ENCODE peak calls at places on chromosome X, in four cellular contexts. B is stimulated activated CD4-positive, alpha-beta T cell treated with anti-CD3 and anti-CD28 coated beads, Interleukin-2, amount 100 ng/mL, for 48 hours; D is central memory CD4-positive, alpha-beta T cell; X is A172. S is an unnamed sample.

GRCh38 chrX:1361275-1361674 is 24.7 kb downstream of the IL3RA start:
- DNase-seq in X (peak; percentile 57), D (no peak), B (no peak), S (no peak)

GRCh38 chrX:107025538-107025937 is 25.5 kb upstream of the MORC4 start:
- DNase-seq in D (peak; percentile 1), B (no peak), X (no peak), S (no peak)

GRCh38 chrX:136768469-136769084 is 12.2 kb downstream of the ARHGEF6 start:
- DNase-seq in X (peak; percentile 76), B (no peak), D (no peak), S (peak; percentile 34)

GRCh38 chrX:71912156-71912555 is 1.5 kb downstream of the NHSL2 start:
- DNase-seq in D (no peak), B (no peak), X (no peak), S (no peak)

GRCh38 chrX:1385251-1385794 is 6.6 kb downstream of the SLC25A6 start:
- DNase-seq in X (no peak), B (no peak), D (no peak), S (no peak)

GRCh38 chrX:56751071-56751470 is 22.0 kb downstream of the NBDY start:
- DNase-seq in X (no peak), D (no peak), B (no peak), S (no peak)

GRCh38 chrX:140507223-140507981 is 2.5 kb upstream of the SOX3 start:
- DNase-seq in D (no peak), X (no peak), B (no peak), S (no peak)

GRCh38 chrX:65697173-65697572 is 29.7 kb downstream of the MSN start:
- DNase-seq in D (no peak), B (no peak), X (no peak), S (no peak)

GRCh38 chrX:13028871-13029336 is 15.5 kb downstream of the FAM9C start:
- DNase-seq in D (no peak), B (no peak), X (peak; percentile 45), S (no peak)

GRCh38 chrX:95218964-95219363 is 1465.7 kb upstream of the DIAPH2 start:
- DNase-seq in X (no peak), D (no peak), B (no peak), S (no peak)

GRCh38 chrX:101079223-101079622 is 544 bp downstream of the TMEM35A start:
- DNase-seq in X (no peak), B (no peak), D (no peak), S (no peak)